ENCODE peak calls at places on chromosome X, in six cellular contexts. V is SK-N-SH, R is H1, J is HepG2, E is K562, U is GM12878. G is an unnamed sample.

GRCh38 chrX:20315140-20315539 is 48.4 kb upstream of the RPS6KA3 start:
- DNase-seq in V (no peak), R (no peak), J (no peak), E (no peak), U (peak; percentile 36), G (peak; percentile 63)

GRCh38 chrX:155215443-155216178 is 649 bp upstream of the VBP1 start:
- DNase-seq in V (no peak), R (no peak), J (no peak), E (no peak), U (no peak), G (no peak)

GRCh38 chrX:119757979-119758681 is at the start of gene SOWAHD:
- DNase-seq in V (peak; percentile 63), R (no peak), J (peak; percentile 50), E (peak; percentile 52), U (no peak), G (peak; percentile 80)

GRCh38 chrX:154799554-154800348 is 5.5 kb downstream of the MPP1 start:
- DNase-seq in V (no peak), R (no peak), J (peak; percentile 90), E (no peak), U (no peak), G (no peak)

GRCh38 chrX:130171446-130172126 is at the start of gene RAB33A:
- DNase-seq in V (peak; percentile 76), R (no peak), J (no peak), E (no peak), U (no peak), G (peak; percentile 43)

GRCh38 chrX:12672362-12673106 is 118.7 kb upstream of the PRPS2 start:
- DNase-seq in V (no peak), R (no peak), J (no peak), E (no peak), U (no peak), G (no peak)

GRCh38 chrX:17743913-17744312 is 6.6 kb downstream of the SCML1 start:
- DNase-seq in V (no peak), R (no peak), J (no peak), E (no peak), U (no peak), G (no peak)

GRCh38 chrX:101450052-101450451 is 35.2 kb upstream of the ARMCX4 start:
- DNase-seq in V (no peak), R (no peak), J (no peak), E (no peak), U (no peak), G (no peak)

GRCh38 chrX:130144509-130144908 is 21.1 kb downstream of the AIFM1 start:
- DNase-seq in V (no peak), R (no peak), J (no peak), E (no peak), U (no peak), G (no peak)

DNA sequence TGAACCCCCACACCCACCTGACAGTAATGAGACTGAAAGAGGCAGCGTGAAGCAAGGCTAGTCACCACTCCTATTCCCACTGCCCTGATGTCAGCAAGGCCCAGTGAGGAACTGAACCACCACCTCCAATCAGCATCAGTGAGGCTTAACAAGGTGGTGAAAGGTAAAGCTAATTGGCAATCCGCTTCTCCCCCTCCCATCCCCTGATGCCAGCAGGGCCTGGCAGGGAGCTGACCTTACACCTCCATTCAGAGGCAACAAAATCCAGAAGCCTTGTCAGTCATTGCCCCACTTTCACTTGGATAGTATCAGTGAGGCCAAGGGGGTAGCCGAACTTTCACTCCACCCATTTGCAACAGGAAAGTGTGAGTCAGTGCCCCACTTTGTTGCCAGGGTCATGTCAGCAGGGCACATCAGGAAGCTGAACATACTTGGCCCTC is 60.8 kb downstream of the AWAT2 start:
- DNase-seq in V (no peak), R (no peak), J (no peak), E (no peak), U (no peak), G (no peak)
- TF ChIP-seq POLR2AphosphoS5 in V (no peak), R (no peak), J (no peak), E (no peak), U (no peak), G (no peak)

GRCh38 chrX:47723689-47724088 is 64.7 kb upstream of the UXT start:
- DNase-seq in V (no peak), R (no peak), J (peak; percentile 3), E (no peak), U (no peak), G (no peak)
- TF ChIP-seq GABPA in V (no peak), R (no peak), J (no peak), E (no peak), U (no peak), G (no peak)

GRCh38 chrX:53088136-53088974 is 5.6 kb upstream of the KANTR start:
- DNase-seq in V (peak; percentile 86), R (no peak), J (no peak), E (no peak), U (no peak), G (no peak)
- TF ChIP-seq CTCF in V (no peak), R (no peak), J (no peak), E (no peak), U (no peak), G (no peak)

GRCh38 chrX:53440631-53441517 is 6.7 kb upstream of the HSD17B10 start:
- DNase-seq in V (peak; percentile 27), R (no peak), J (peak; percentile 20), E (no peak), U (no peak), G (peak; percentile 78)
- TF ChIP-seq POLR2AphosphoS5 in V (no peak), R (no peak), J (no peak), E (no peak), U (no peak), G (no peak)

GRCh38 chrX:96764864-96765263 is 80.2 kb downstream of the DIAPH2 start:
- DNase-seq in V (no peak), R (no peak), J (no peak), E (no peak), U (no peak), G (no peak)

GRCh38 chrX:96771500-96771899 is 86.9 kb downstream of the DIAPH2 start:
- DNase-seq in V (no peak), R (no peak), J (no peak), E (no peak), U (no peak), G (no peak)

GRCh38 chrX:96774116-96774515 is 89.5 kb downstream of the DIAPH2 start:
- DNase-seq in V (no peak), R (no peak), J (no peak), E (no peak), U (no peak), G (no peak)

GRCh38 chrX:96770315-96770714 is 85.7 kb downstream of the DIAPH2 start:
- DNase-seq in V (peak; percentile 20), R (no peak), J (peak; percentile 0), E (no peak), U (no peak), G (no peak)
- TF ChIP-seq GABPA in V (no peak), R (no peak), J (no peak), E (no peak), U (no peak), G (no peak)

GRCh38 chrX:55007633-55008032 is 7.5 kb downstream of the APEX2 start:
- DNase-seq in V (no peak), R (no peak), J (peak; percentile 73), E (no peak), U (no peak), G (no peak)

GRCh38 chrX:55006827-55007621 is 6.9 kb downstream of the APEX2 start:
- DNase-seq in V (no peak), R (no peak), J (no peak), E (no peak), U (no peak), G (no peak)

GRCh38 chrX:55008571-55009358 is 8.6 kb downstream of the APEX2 start:
- DNase-seq in V (no peak), R (no peak), J (no peak), E (no peak), U (no peak), G (peak; percentile 24)

GRCh38 chrX:55014897-55015299 is 14.7 kb downstream of the APEX2 start:
- DNase-seq in V (no peak), R (no peak), J (no peak), E (peak; percentile 87), U (no peak), G (no peak)

DNA sequence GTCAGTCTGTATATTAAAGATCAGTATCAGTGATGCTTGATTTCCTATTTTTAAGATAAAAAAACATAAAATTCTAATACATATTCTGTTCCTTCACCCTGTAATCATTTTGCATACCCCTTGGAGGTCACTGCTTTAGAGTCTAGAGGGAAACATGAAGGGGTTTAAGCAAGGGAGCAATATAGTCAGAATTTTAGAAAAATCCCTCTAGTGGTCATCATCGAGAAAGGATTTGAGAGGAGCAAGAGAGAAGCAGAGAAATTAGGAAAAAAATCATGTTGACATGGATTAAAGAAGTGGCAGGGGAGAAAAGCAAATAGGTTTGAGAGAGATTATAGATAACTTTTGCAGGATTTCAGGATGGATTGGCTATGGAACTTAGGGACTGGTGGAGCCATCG is 11.1 kb downstream of the APEX2 start:
- DNase-seq in V (peak; percentile 39), R (no peak), J (no peak), E (peak; percentile 32), U (no peak), G (no peak)
- TF ChIP-seq CTCF in V (peak; percentile 55), R (no peak), J (no peak), E (peak; percentile 26), U (peak; percentile 5), G (no peak)

GRCh38 chrX:47241201-47242011 is 8.6 kb downstream of the USP11 start:
- DNase-seq in V (no peak), R (no peak), J (no peak), E (no peak), U (no peak), G (no peak)

GRCh38 chrX:47242321-47242720 is 9.5 kb downstream of the USP11 start:
- DNase-seq in V (no peak), R (no peak), J (no peak), E (no peak), U (no peak), G (no peak)

GRCh38 chrX:47240619-47241018 is 7.8 kb downstream of the USP11 start:
- DNase-seq in V (no peak), R (no peak), J (no peak), E (no peak), U (no peak), G (no peak)

GRCh38 chrX:47239898-47240545 is 7.2 kb downstream of the USP11 start:
- DNase-seq in V (no peak), R (no peak), J (no peak), E (no peak), U (no peak), G (no peak)

GRCh38 chrX:47239199-47239598 is 6.4 kb downstream of the USP11 start:
- DNase-seq in V (no peak), R (no peak), J (no peak), E (no peak), U (no peak), G (no peak)
- TF ChIP-seq POLR2AphosphoS5 in V (no peak), R (no peak), J (no peak), E (no peak), U (no peak), G (no peak)